ENCODE peak calls at places on chromosome 18, in eight cellular contexts. O is foreskin fibroblast; U is ELF-1; K is GDM1; L is stimulated activated CD4-positive, alpha-beta T cell treated with anti-CD3 and anti-CD28 coated beads, TNF-alpha, amount 100 ng/mL, for 24 hours; I is SW480; Z is activated CD8-positive, alpha-beta memory T cell treated with anti-CD3 and anti-CD28 coated beads for 24 hours; Q is activated T-cell treated with anti-CD3 and anti-CD28 coated beads, Interleukin-2, amount 50 U/mL, for 1 hour. R is an unnamed sample.
A peak's percentile ranks its signal among the peaks of the same experiment; 100 is the strongest.

GRCh38 chr18:354003-354402 is 86.2 kb upstream of the THOC1 start:
- DNase-seq in U (no peak), K (no peak), L (no peak), O (peak; percentile 62), I (no peak), Z (no peak), Q (no peak), R (no peak)

GRCh38 chr18:77223653-77224052 is 26.0 kb upstream of the GALR1 start:
- DNase-seq in Z (no peak), L (no peak), U (no peak), K (no peak), Q (no peak), O (no peak), I (peak; percentile 30), R (no peak)

GRCh38 chr18:76687271-76688006 is 134.9 kb upstream of the ZNF236 start:
- DNase-seq in L (no peak), Q (no peak), O (peak; percentile 15), Z (peak; percentile 60), I (peak; percentile 2), U (no peak), K (no peak), R (peak; percentile 32)

GRCh38 chr18:33923980-33924379 is 300.7 kb downstream of the NOL4 start:
- DNase-seq in Z (no peak), I (no peak), U (no peak), Q (no peak), K (no peak), L (no peak), O (no peak), R (peak; percentile 91)

GRCh38 chr18:3703732-3704176 is 253.8 kb downstream of the TGIF1 start:
- DNase-seq in U (peak; percentile 76), I (peak; percentile 70), Q (no peak), L (no peak), O (peak; percentile 41), Z (no peak), K (no peak), R (no peak)

GRCh38 chr18:57910817-57911216 is 107.7 kb upstream of the ATP8B1 start:
- DNase-seq in L (no peak), K (no peak), Z (no peak), I (no peak), U (peak; percentile 40), Q (no peak), O (no peak), R (no peak)

GRCh38 chr18:58671941-58672565 is 788 bp downstream of the MALT1 start:
- DNase-seq in L (no peak), Q (no peak), I (peak; percentile 16), O (peak; percentile 21), U (peak; percentile 45), Z (no peak), K (no peak), R (no peak)

GRCh38 chr18:3410273-3410672 is 39.7 kb upstream of the TGIF1 start:
- DNase-seq in Z (no peak), L (no peak), Q (no peak), U (no peak), I (no peak), K (no peak), O (no peak), R (no peak)

GRCh38 chr18:52869942-52870907 is 530.2 kb downstream of the DCC start:
- DNase-seq in U (peak; percentile 29), Q (no peak), I (no peak), O (no peak), K (no peak), Z (no peak), L (no peak), R (peak; percentile 54)

GRCh38 chr18:60895181-60895580 is 438.0 kb upstream of the CDH20 start:
- DNase-seq in U (no peak), Q (no peak), K (no peak), L (no peak), Z (no peak), O (no peak), I (no peak), R (no peak)

GRCh38 chr18:37669991-37670534 is 104.5 kb upstream of the CELF4 start:
- DNase-seq in U (no peak), K (no peak), O (no peak), L (no peak), Q (no peak), I (no peak), Z (no peak), R (no peak)

GRCh38 chr18:67514465-67514864 is 2.1 kb downstream of the DSEL start:
- DNase-seq in Q (no peak), L (no peak), I (no peak), K (no peak), Z (no peak), O (no peak), U (no peak), R (no peak)

GRCh38 chr18:78770149-78771139 is 209.2 kb upstream of the SALL3 start:
- DNase-seq in K (no peak), Z (peak; percentile 44), O (no peak), Q (no peak), L (no peak), I (peak; percentile 55), U (peak; percentile 68), R (no peak)

GRCh38 chr18:56515522-56515921 is 122.9 kb downstream of the TXNL1 start:
- DNase-seq in K (no peak), Q (no peak), L (no peak), O (no peak), Z (no peak), U (no peak), I (no peak), R (no peak)

GRCh38 chr18:59219672-59220163 is at the start of gene GRP:
- DNase-seq in I (no peak), Z (no peak), L (no peak), Q (no peak), U (peak; percentile 30), O (no peak), K (no peak), R (peak; percentile 56)

GRCh38 chr18:11154369-11154982 is 5.1 kb upstream of the PIEZO2 start:
- DNase-seq in U (no peak), L (no peak), Z (no peak), O (no peak), Q (no peak), I (peak; percentile 42), K (peak; percentile 2), R (no peak)

GRCh38 chr18:10500038-10500437 is 25.8 kb upstream of the NAPG start:
- DNase-seq in O (no peak), L (no peak), U (no peak), Q (no peak), I (no peak), Z (no peak), K (no peak), R (no peak)

GRCh38 chr18:58194028-58194427 is 150.0 kb downstream of the NEDD4L start:
- DNase-seq in I (no peak), Q (no peak), L (no peak), K (no peak), U (peak; percentile 85), Z (no peak), O (no peak), R (no peak)

GRCh38 chr18:3450358-3451107 is 561 bp downstream of the TGIF1 start:
- DNase-seq in Q (peak; percentile 83), U (no peak), K (peak; percentile 15), L (no peak), Z (peak; percentile 88), I (peak; percentile 52), O (no peak), R (peak; percentile 15)

GRCh38 chr18:9337875-9338274 is 3.3 kb downstream of the TWSG1 start:
- DNase-seq in Z (no peak), U (no peak), L (no peak), O (no peak), I (peak; percentile 14), Q (no peak), K (peak; percentile 52), R (no peak)

GRCh38 chr18:79275992-79276391 is 119.7 kb upstream of the NFATC1 start:
- DNase-seq in Q (no peak), L (no peak), U (no peak), Z (no peak), I (no peak), K (peak; percentile 41), O (peak; percentile 34), R (no peak)

GRCh38 chr18:70363861-70364260 is 75.0 kb downstream of the SOCS6 start:
- DNase-seq in Z (no peak), Q (no peak), I (peak; percentile 14), O (peak; percentile 51), L (no peak), U (no peak), K (no peak), R (no peak)

GRCh38 chr18:33201509-33201926 is 239.0 kb downstream of the CCDC178 start:
- DNase-seq in I (peak; percentile 46), Z (no peak), K (no peak), O (no peak), L (no peak), U (peak; percentile 70), Q (no peak), R (peak; percentile 12)

GRCh38 chr18:58416704-58417683 is 211.9 kb downstream of the ALPK2 start:
- DNase-seq in I (no peak), L (no peak), Q (no peak), O (no peak), U (no peak), K (no peak), Z (no peak), R (no peak)

GRCh38 chr18:46485675-46486200 is 171.3 kb downstream of the LOXHD1 start:
- DNase-seq in K (no peak), O (no peak), U (no peak), Q (no peak), L (no peak), I (no peak), Z (no peak), R (no peak)

GRCh38 chr18:56235773-56236115 is 402.6 kb downstream of the TXNL1 start:
- DNase-seq in U (peak; percentile 27), K (no peak), Z (no peak), Q (no peak), I (no peak), L (no peak), O (no peak), R (peak; percentile 49)

GRCh38 chr18:48859311-48860275 is 91.2 kb downstream of the SMAD7 start:
- DNase-seq in I (no peak), L (no peak), K (no peak), Q (no peak), Z (no peak), U (peak; percentile 94), O (no peak), R (no peak)

GRCh38 chr18:55228191-55228590 is 268.9 kb upstream of the CCDC68 start:
- DNase-seq in Z (no peak), U (no peak), L (no peak), K (no peak), O (peak; percentile 60), I (no peak), Q (no peak), R (peak; percentile 58)

GRCh38 chr18:61340148-61340547 is 6.9 kb downstream of the CDH20 start:
- DNase-seq in Z (no peak), O (no peak), K (no peak), I (no peak), L (no peak), Q (no peak), U (no peak), R (no peak)

GRCh38 chr18:77071061-77071460 is 61.5 kb downstream of the MBP start:
- DNase-seq in I (no peak), O (no peak), L (no peak), K (no peak), Z (no peak), Q (no peak), U (no peak), R (no peak)

GRCh38 chr18:71252351-71252862 is 963.6 kb downstream of the SOCS6 start:
- DNase-seq in Z (no peak), U (no peak), L (no peak), I (no peak), Q (no peak), O (no peak), K (peak; percentile 55), R (no peak)

GRCh38 chr18:21826196-21826595 is 85.6 kb downstream of the MIB1 start:
- DNase-seq in U (no peak), O (peak; percentile 41), L (no peak), Q (no peak), Z (no peak), K (no peak), I (no peak), R (no peak)

GRCh38 chr18:47166235-47166634 is 9.9 kb downstream of the IER3IP1 start:
- DNase-seq in K (no peak), Q (no peak), O (no peak), Z (no peak), I (no peak), L (no peak), U (no peak), R (no peak)

GRCh38 chr18:43935051-43935412 is 657.7 kb upstream of the SYT4 start:
- DNase-seq in I (no peak), U (no peak), O (peak; percentile 41), Q (no peak), Z (no peak), K (no peak), L (no peak), R (no peak)

R was measured in NCI-H2227 treated with DMSO at 0.1 percent for 48 hours.